ENCODE peak calls at places on chromosomes 1 and 21, in ten cellular contexts. I is AG04450; G is heart right ventricle; D is uterus; Z is IMR-90; T is astrocyte; X is testis; L is CD8-positive, alpha-beta T cell; Q is Peyer's patch; R is hepatocyte. J is an unnamed sample.

GRCh38 chr1:121408354-121408753 is 223.6 kb downstream of the SRGAP2C start:
- DNase-seq in I (no peak), G (no peak), D (no peak), Z (no peak), T (no peak), X (no peak), L (no peak), Q (no peak), R (no peak), J (no peak)

GRCh38 chr1:12173631-12174121 is 6.9 kb downstream of the TNFRSF1B start:
- DNase-seq in I (no peak), G (peak), D (no peak), Z (peak), T (no peak), X (peak), L (peak), Q (peak), R (no peak), J (peak)

GRCh38 chr1:28553229-28553930 is 495 bp downstream of the TRNAU1AP start:
- DNase-seq in I (no peak), G (no peak), D (peak), Z (peak), T (peak), X (peak), L (no peak), Q (peak), R (peak), J (no peak)

GRCh38 chr21:42569732-42570301 is 56.2 kb downstream of the SLC37A1 start:
- DNase-seq in I (no peak), G (no peak), D (no peak), Z (no peak), T (no peak), X (peak), L (no peak), Q (peak), R (no peak), J (no peak)

GRCh38 chr1:203860396-203860951 is 925 bp upstream of the SNRPE start:
- DNase-seq in I (no peak), G (no peak), D (peak), Z (peak), T (peak), X (peak), L (no peak), Q (peak), R (peak), J (no peak)

GRCh38 chr1:22471610-22472009 is 20.0 kb downstream of the ZBTB40 start:
- DNase-seq in I (no peak), G (no peak), D (no peak), Z (no peak), T (no peak), X (no peak), L (no peak), Q (no peak), R (no peak), J (no peak)

GRCh38 chr21:39366563-39366962 is 17.7 kb upstream of the HMGN1 start:
- DNase-seq in I (no peak), G (no peak), D (no peak), Z (no peak), T (no peak), X (no peak), L (no peak), Q (no peak), R (no peak), J (no peak)

GRCh38 chr1:40309374-40310128 is 7.5 kb downstream of the COL9A2 start:
- DNase-seq in I (no peak), G (no peak), D (no peak), Z (no peak), T (peak), X (peak), L (no peak), Q (no peak), R (no peak), J (no peak)

GRCh38 chr21:40186036-40186435 is 318.8 kb downstream of the PCP4 start:
- DNase-seq in I (no peak), G (peak), D (no peak), Z (no peak), T (peak), X (no peak), L (no peak), Q (no peak), R (no peak), J (no peak)

GRCh38 chr21:43268804-43269186 is 100.0 kb downstream of the CRYAA start:
- DNase-seq in I (no peak), G (no peak), D (no peak), Z (no peak), T (no peak), X (no peak), L (no peak), Q (no peak), R (no peak), J (no peak)

GRCh38 chr1:176854134-176854533 is 310.4 kb downstream of the ASTN1 start:
- DNase-seq in I (no peak), G (no peak), D (no peak), Z (no peak), T (no peak), X (no peak), L (no peak), Q (no peak), R (no peak), J (no peak)

GRCh38 chr1:224565186-224565585 is 50.9 kb upstream of the CNIH3 start:
- DNase-seq in I (peak), G (no peak), D (no peak), Z (peak), T (peak), X (no peak), L (no peak), Q (no peak), R (peak), J (no peak)

GRCh38 chr1:3638676-3639075 is 11.2 kb downstream of the WRAP73 start:
- DNase-seq in I (no peak), G (no peak), D (no peak), Z (no peak), T (no peak), X (no peak), L (no peak), Q (no peak), R (no peak), J (no peak)

GRCh38 chr1:159879136-159879535 is 16.7 kb upstream of the VSIG8 start:
- DNase-seq in I (no peak), G (no peak), D (no peak), Z (peak), T (peak), X (no peak), L (no peak), Q (no peak), R (no peak), J (no peak)

GRCh38 chr1:25695066-25695990 is 78.7 kb downstream of the MAN1C1 start:
- DNase-seq in I (peak), G (peak), D (peak), Z (peak), T (peak), X (peak), L (no peak), Q (peak), R (peak), J (no peak)
- TF ChIP-seq CTCF in I (peak), G (peak), D (peak), Z (peak), T (peak), X (no peak), L (no peak), Q (no peak), R (peak), J (no peak)

GRCh38 chr1:150472606-150473200 is 14.5 kb upstream of the TARS2 start:
- DNase-seq in I (no peak), G (no peak), D (peak), Z (no peak), T (no peak), X (no peak), L (no peak), Q (no peak), R (no peak), J (no peak)
- H3K27ac ChIP-seq in I (no peak), G (no peak), D (peak), Z (no peak), T (no peak), X (peak), L (no peak), Q (no peak), R (no peak), J (no peak)

GRCh38 chr1:17460265-17460664 is 20.8 kb upstream of the RCC2 start:
- DNase-seq in I (no peak), G (no peak), D (no peak), Z (no peak), T (no peak), X (no peak), L (no peak), Q (no peak), R (no peak), J (no peak)
- TF ChIP-seq CTCF in I (no peak), G (no peak), D (no peak), Z (no peak), T (no peak), X (no peak), L (no peak), Q (no peak), R (no peak), J (no peak)

DNA sequence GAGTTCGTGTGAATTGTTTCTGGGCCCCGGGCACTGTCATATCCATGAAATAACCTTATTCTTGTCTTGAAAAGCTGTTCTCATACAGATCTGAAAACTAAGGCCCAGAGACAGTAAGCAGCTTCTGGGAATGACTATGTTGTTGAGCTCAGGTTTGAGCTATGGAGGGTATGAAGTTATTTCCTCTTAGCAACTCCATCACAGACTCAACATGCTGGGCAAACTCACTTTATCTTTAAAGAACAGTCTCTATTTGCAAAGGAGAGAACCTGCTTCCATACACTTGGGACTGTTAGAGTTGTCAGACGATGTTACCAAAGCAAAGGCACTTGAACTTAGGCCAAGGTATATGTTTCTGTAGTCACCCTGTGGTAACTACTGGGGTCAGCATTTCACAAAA is 90.0 kb downstream of the GPR88 start:
- DNase-seq in I (no peak), G (no peak), D (no peak), Z (peak), T (no peak), X (no peak), L (no peak), Q (no peak), R (no peak), J (no peak)
- H3K27ac ChIP-seq in I (peak), G (no peak), D (peak), Z (peak), T (peak), X (no peak), L (no peak), Q (no peak), R (no peak), J (no peak)

DNA sequence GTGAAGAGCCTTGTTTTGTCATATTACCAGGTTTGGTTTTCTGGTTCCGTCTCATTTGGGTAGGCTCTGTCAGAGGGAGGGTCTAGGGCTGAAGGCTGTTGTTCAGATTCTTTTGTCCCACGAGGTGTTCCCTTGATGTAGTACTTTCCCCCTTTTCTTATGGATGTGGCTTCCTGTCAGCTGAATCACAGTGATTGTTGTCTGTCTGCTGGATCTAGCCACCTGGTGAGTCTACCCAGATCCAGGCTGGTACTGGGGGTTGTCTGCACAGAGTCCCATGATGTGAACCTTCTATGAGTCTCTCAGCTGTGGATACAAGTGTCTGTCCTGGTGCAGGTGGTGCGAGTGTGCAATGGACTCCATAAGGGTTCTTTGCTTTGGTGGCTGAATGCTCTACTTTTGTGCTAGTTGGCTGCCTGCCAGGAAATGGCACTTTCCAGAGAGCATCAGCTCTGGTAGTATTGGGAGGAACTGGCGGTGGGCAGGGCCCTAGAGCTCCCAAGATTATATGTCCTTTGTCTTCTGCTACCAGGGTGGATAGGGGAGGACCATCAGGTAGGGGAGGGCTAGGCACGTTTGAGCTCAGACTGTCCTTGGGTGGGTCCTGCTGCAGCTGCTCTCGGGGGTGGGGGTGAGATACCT is 246.0 kb downstream of the RYR2 start:
- DNase-seq in I (no peak), G (no peak), D (no peak), Z (no peak), T (no peak), X (no peak), L (no peak), Q (no peak), R (peak), J (no peak)
- TF ChIP-seq CTCF in I (no peak), G (no peak), D (no peak), Z (no peak), T (no peak), X (no peak), L (no peak), Q (no peak), R (no peak), J (no peak)

GRCh38 chr1:48471603-48472576 is at the start of gene SPATA6:
- DNase-seq in I (peak), G (peak), D (peak), Z (peak), T (peak), X (peak), L (peak), Q (peak), R (peak), J (peak)
- H3K27ac ChIP-seq in I (peak), G (peak), D (peak), Z (peak), T (peak), X (peak), L (peak), Q (peak), R (peak), J (peak)

GRCh38 chr1:107228704-107229103 is 87.9 kb downstream of the NTNG1 start:
- DNase-seq in I (no peak), G (no peak), D (no peak), Z (peak), T (peak), X (no peak), L (no peak), Q (no peak), R (no peak), J (no peak)

GRCh38 chr1:107232421-107232820 is 91.6 kb downstream of the NTNG1 start:
- DNase-seq in I (no peak), G (no peak), D (no peak), Z (no peak), T (no peak), X (no peak), L (no peak), Q (no peak), R (no peak), J (no peak)

GRCh38 chr1:107230121-107230520 is 89.3 kb downstream of the NTNG1 start:
- DNase-seq in I (no peak), G (no peak), D (no peak), Z (no peak), T (no peak), X (no peak), L (no peak), Q (no peak), R (no peak), J (no peak)

GRCh38 chr1:107231291-107231690 is 90.5 kb downstream of the NTNG1 start:
- DNase-seq in I (no peak), G (no peak), D (no peak), Z (no peak), T (no peak), X (no peak), L (no peak), Q (no peak), R (no peak), J (no peak)

GRCh38 chr1:107229711-107230110 is 88.9 kb downstream of the NTNG1 start:
- DNase-seq in I (no peak), G (no peak), D (no peak), Z (no peak), T (no peak), X (no peak), L (no peak), Q (no peak), R (no peak), J (no peak)
- TF ChIP-seq CTCF in I (no peak), G (no peak), D (no peak), Z (no peak), T (no peak), X (no peak), L (no peak), Q (no peak), R (no peak), J (no peak)

DNA sequence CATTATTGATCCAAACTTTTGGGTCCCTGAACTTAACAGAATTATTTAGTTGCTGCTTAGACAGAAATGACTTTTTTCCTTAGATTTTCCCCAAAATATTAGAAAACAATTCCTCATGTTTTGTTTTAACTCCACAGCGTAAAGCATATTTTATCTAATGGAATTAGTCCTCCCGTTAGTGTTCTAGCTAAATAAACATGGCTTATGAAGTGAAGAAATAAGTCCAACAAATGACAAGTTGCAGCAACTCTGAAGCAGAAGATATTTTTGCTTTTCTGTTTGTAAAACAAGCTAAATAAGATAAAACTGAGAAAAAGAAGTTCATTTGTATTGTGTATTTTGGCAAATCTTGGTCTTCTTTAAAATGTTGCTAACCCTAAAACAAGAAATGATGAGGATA is 12.3 kb downstream of the NFIA start:
- DNase-seq in I (no peak), G (no peak), D (no peak), Z (no peak), T (no peak), X (no peak), L (no peak), Q (no peak), R (no peak), J (no peak)
- H3K27ac ChIP-seq in I (no peak), G (no peak), D (peak), Z (no peak), T (no peak), X (peak), L (no peak), Q (no peak), R (no peak), J (no peak)